ENCODE peak calls at places on chromosomes 4 and X, in seven cellular contexts. One of them, this sample, is unnamed. For H3K4me1 and H3K9me3, the result is how much of the 10 kb centered on the place peaks cover.

GRCh38 chrX:56783450-56783831 is 54.4 kb downstream of the NBDY start:
- DNase-seq in left ventricle myocardium inferior: no peak
- DNase-seq in ascending aorta: no peak
- DNase-seq in upper lobe of right lung: no peak
- DNase-seq in thoracic aorta: no peak
- DNase-seq in transverse colon: peak
- DNase-seq in stomach: peak
- DNase-seq in this sample: no peak

GRCh38 chr4:31674313-31674947 is 954.3 kb downstream of the PCDH7 start:
- DNase-seq in left ventricle myocardium inferior: no peak
- DNase-seq in ascending aorta: no peak
- DNase-seq in upper lobe of right lung: no peak
- DNase-seq in thoracic aorta: no peak
- DNase-seq in transverse colon: no peak
- DNase-seq in stomach: no peak
- DNase-seq in this sample: peak

GRCh38 chr4:153936121-153936520 is 147.2 kb upstream of the SFRP2 start:
- DNase-seq in left ventricle myocardium inferior: no peak
- DNase-seq in ascending aorta: no peak
- DNase-seq in upper lobe of right lung: no peak
- DNase-seq in thoracic aorta: no peak
- DNase-seq in transverse colon: no peak
- DNase-seq in stomach: no peak
- DNase-seq in this sample: no peak

GRCh38 chrX:153302796-153303195 is 18.8 kb downstream of the PNMA6F start:
- DNase-seq in left ventricle myocardium inferior: no peak
- DNase-seq in ascending aorta: no peak
- DNase-seq in upper lobe of right lung: no peak
- DNase-seq in thoracic aorta: no peak
- DNase-seq in transverse colon: no peak
- DNase-seq in stomach: no peak
- DNase-seq in this sample: no peak

GRCh38 chrX:44705817-44706551 is 137.8 kb upstream of the DUSP21 start:
- DNase-seq in left ventricle myocardium inferior: no peak
- DNase-seq in ascending aorta: no peak
- DNase-seq in upper lobe of right lung: no peak
- DNase-seq in thoracic aorta: no peak
- DNase-seq in transverse colon: no peak
- DNase-seq in stomach: no peak
- DNase-seq in this sample: peak

GRCh38 chrX:41666251-41666650 is 22.5 kb upstream of the GPR34 start:
- DNase-seq in left ventricle myocardium inferior: no peak
- DNase-seq in ascending aorta: no peak
- DNase-seq in upper lobe of right lung: no peak
- DNase-seq in thoracic aorta: no peak
- DNase-seq in transverse colon: no peak
- DNase-seq in stomach: no peak
- DNase-seq in this sample: no peak

GRCh38 chrX:133365886-133366611 is 49.2 kb downstream of the GPC4 start:
- DNase-seq in left ventricle myocardium inferior: no peak
- DNase-seq in ascending aorta: no peak
- DNase-seq in upper lobe of right lung: no peak
- DNase-seq in thoracic aorta: no peak
- DNase-seq in transverse colon: no peak
- DNase-seq in stomach: no peak
- DNase-seq in this sample: peak

GRCh38 chr4:110371016-110371795 is 104.7 kb upstream of the ENPEP start:
- DNase-seq in left ventricle myocardium inferior: no peak
- DNase-seq in ascending aorta: no peak
- DNase-seq in upper lobe of right lung: no peak
- DNase-seq in thoracic aorta: no peak
- DNase-seq in transverse colon: no peak
- DNase-seq in stomach: no peak
- DNase-seq in this sample: no peak

GRCh38 chrX:148928803-148929202 is 428.4 kb downstream of the AFF2 start:
- DNase-seq in left ventricle myocardium inferior: no peak
- DNase-seq in ascending aorta: no peak
- DNase-seq in upper lobe of right lung: no peak
- DNase-seq in thoracic aorta: no peak
- DNase-seq in transverse colon: no peak
- DNase-seq in stomach: no peak
- DNase-seq in this sample: no peak

GRCh38 chrX:9436812-9437211 is 28.0 kb upstream of the TBL1X start:
- DNase-seq in left ventricle myocardium inferior: no peak
- DNase-seq in ascending aorta: no peak
- DNase-seq in upper lobe of right lung: no peak
- DNase-seq in thoracic aorta: no peak
- DNase-seq in transverse colon: no peak
- DNase-seq in stomach: no peak
- DNase-seq in this sample: no peak

GRCh38 chr4:144353240-144353639 is 212.7 kb upstream of the GYPA start:
- DNase-seq in left ventricle myocardium inferior: no peak
- DNase-seq in ascending aorta: no peak
- DNase-seq in upper lobe of right lung: no peak
- DNase-seq in thoracic aorta: no peak
- DNase-seq in transverse colon: no peak
- DNase-seq in stomach: no peak
- DNase-seq in this sample: no peak

GRCh38 chrX:112822892-112823291 is 17.7 kb downstream of the AMOT start:
- DNase-seq in left ventricle myocardium inferior: no peak
- DNase-seq in ascending aorta: no peak
- DNase-seq in upper lobe of right lung: no peak
- DNase-seq in thoracic aorta: no peak
- DNase-seq in transverse colon: no peak
- DNase-seq in stomach: no peak
- DNase-seq in this sample: no peak

GRCh38 chr4:125650557-125650956 is 335.8 kb downstream of the FAT4 start:
- DNase-seq in left ventricle myocardium inferior: no peak
- DNase-seq in ascending aorta: no peak
- DNase-seq in upper lobe of right lung: no peak
- DNase-seq in thoracic aorta: no peak
- DNase-seq in transverse colon: no peak
- DNase-seq in stomach: no peak
- DNase-seq in this sample: no peak

GRCh38 chr4:150874386-150875226 is 140.5 kb downstream of the LRBA start:
- DNase-seq in left ventricle myocardium inferior: peak
- DNase-seq in ascending aorta: no peak
- DNase-seq in upper lobe of right lung: no peak
- DNase-seq in thoracic aorta: no peak
- DNase-seq in transverse colon: no peak
- DNase-seq in stomach: no peak
- DNase-seq in this sample: no peak

GRCh38 chr4:176507845-176508533 is 188.2 kb downstream of the SPCS3 start:
- DNase-seq in left ventricle myocardium inferior: no peak
- DNase-seq in ascending aorta: no peak
- DNase-seq in upper lobe of right lung: no peak
- DNase-seq in thoracic aorta: no peak
- DNase-seq in transverse colon: no peak
- DNase-seq in stomach: no peak
- DNase-seq in this sample: no peak

DNA sequence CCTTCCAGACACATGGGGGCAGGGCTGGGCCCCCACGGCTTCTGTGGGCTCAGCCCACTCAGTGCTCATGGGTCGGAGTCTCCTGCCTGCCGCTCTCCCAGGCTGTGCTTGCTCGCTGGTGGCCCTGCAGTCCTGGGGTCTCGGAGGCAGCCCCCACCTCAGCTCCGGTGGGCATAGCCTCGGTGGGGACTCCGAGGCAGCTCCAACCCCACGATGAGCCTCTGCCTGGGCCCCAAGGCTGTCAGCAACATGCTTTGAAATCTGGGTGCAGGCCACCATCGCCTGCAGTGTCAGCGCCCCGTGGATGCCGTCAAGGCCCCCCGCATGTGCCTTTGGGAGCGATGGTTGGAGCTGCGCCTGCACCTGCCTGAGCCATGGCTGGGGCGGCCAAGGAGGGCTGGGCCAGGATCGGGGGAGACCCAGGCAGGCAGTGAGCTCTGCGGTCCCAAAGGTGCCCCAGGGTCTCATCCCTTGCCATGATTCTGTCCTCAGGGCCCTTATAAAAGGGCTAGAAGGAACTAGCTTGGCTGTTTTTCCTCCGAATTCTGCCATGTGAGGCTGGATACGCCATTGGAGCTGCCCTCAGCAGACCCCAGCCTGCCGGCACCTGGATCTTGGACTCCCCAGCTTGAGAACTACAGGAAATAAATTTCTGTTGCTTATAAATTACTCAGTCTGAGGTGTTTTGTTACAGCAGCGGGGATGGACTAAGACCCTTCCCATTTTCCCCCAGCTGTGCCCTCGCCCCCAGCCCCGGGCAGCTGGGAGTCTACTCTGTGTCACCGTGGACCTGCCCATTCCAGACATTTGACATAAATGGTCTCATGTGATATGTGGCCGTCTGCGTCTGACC is 30.4 kb upstream of the SPON2 start:
- DNase-seq in left ventricle myocardium inferior: no peak
- DNase-seq in ascending aorta: no peak
- DNase-seq in upper lobe of right lung: peak
- DNase-seq in thoracic aorta: no peak
- DNase-seq in transverse colon: peak
- DNase-seq in stomach: peak
- DNase-seq in this sample: no peak
- H3K4me3 ChIP-seq in left ventricle myocardium inferior: no peak
- H3K4me3 ChIP-seq in ascending aorta: no peak
- H3K4me3 ChIP-seq in upper lobe of right lung: no peak
- H3K4me3 ChIP-seq in thoracic aorta: no peak
- H3K4me3 ChIP-seq in transverse colon: no peak
- H3K4me3 ChIP-seq in stomach: no peak
- H3K4me3 ChIP-seq in this sample: no peak

DNA sequence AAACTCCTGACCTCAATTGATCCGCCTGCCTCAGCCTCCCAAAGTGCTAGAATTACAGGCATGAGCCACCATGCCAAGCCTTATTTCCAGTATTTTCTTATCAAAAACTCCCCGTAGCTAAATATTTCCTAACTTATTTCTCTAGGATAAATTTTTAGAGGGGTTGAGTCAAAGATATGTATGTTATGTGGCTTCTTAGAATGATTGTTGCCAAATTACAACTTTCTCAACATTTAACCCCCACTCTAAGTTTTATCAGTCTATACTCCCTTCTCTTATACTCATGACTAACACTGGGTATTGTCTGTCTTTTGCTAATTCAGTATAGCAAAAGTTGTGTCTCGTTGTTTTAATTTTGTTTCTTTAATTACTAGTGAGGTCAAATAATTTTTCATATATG is 187.7 kb upstream of the LNX1 start:
- DNase-seq in left ventricle myocardium inferior: no peak
- DNase-seq in ascending aorta: no peak
- DNase-seq in upper lobe of right lung: no peak
- DNase-seq in thoracic aorta: no peak
- DNase-seq in transverse colon: no peak
- DNase-seq in stomach: no peak
- DNase-seq in this sample: no peak
- H3K4me1 ChIP-seq in left ventricle myocardium inferior: under half
- H3K4me1 ChIP-seq in ascending aorta: under half
- H3K4me1 ChIP-seq in upper lobe of right lung: under half
- H3K4me1 ChIP-seq in thoracic aorta: under half
- H3K4me1 ChIP-seq in transverse colon: under half
- H3K4me1 ChIP-seq in stomach: under half
- H3K4me1 ChIP-seq in this sample: under half

GRCh38 chrX:54090880-54091279 is 46.6 kb upstream of the PHF8 start:
- DNase-seq in left ventricle myocardium inferior: no peak
- DNase-seq in ascending aorta: no peak
- DNase-seq in upper lobe of right lung: no peak
- DNase-seq in thoracic aorta: no peak
- DNase-seq in transverse colon: no peak
- DNase-seq in stomach: no peak
- DNase-seq in this sample: no peak

GRCh38 chrX:54087661-54088060 is 43.4 kb upstream of the PHF8 start:
- DNase-seq in left ventricle myocardium inferior: no peak
- DNase-seq in ascending aorta: no peak
- DNase-seq in upper lobe of right lung: no peak
- DNase-seq in thoracic aorta: no peak
- DNase-seq in transverse colon: no peak
- DNase-seq in stomach: no peak
- DNase-seq in this sample: no peak

GRCh38 chrX:54089191-54089590 is 44.9 kb upstream of the PHF8 start:
- DNase-seq in left ventricle myocardium inferior: no peak
- DNase-seq in ascending aorta: no peak
- DNase-seq in upper lobe of right lung: no peak
- DNase-seq in thoracic aorta: no peak
- DNase-seq in transverse colon: no peak
- DNase-seq in stomach: no peak
- DNase-seq in this sample: no peak

DNA sequence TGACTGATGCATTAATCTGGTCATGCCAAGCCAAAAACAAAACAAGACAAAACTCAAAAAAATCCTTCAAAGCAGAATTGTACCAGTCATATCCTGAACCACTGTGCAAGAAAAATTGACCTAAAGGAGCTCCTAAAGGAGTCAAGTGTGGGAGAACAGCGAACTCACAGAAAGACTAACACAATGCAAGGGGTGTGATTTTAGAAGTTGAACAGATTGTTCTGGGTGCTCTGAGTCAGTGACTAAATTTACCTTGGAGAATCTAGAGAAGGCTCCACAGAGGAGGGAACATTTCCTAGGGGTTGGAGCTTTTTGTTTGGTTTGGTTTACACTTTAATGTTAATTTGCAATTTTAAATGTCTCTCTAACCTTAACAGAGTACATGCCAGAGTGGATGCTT is 48.9 kb upstream of the PHF8 start:
- DNase-seq in left ventricle myocardium inferior: no peak
- DNase-seq in ascending aorta: no peak
- DNase-seq in upper lobe of right lung: no peak
- DNase-seq in thoracic aorta: no peak
- DNase-seq in transverse colon: no peak
- DNase-seq in stomach: no peak
- DNase-seq in this sample: no peak
- H3K9me3 ChIP-seq in left ventricle myocardium inferior: under half
- H3K9me3 ChIP-seq in ascending aorta: under half
- H3K9me3 ChIP-seq in upper lobe of right lung: under half
- H3K9me3 ChIP-seq in thoracic aorta: under half
- H3K9me3 ChIP-seq in transverse colon: under half
- H3K9me3 ChIP-seq in stomach: under half
- H3K9me3 ChIP-seq in this sample: under half

DNA sequence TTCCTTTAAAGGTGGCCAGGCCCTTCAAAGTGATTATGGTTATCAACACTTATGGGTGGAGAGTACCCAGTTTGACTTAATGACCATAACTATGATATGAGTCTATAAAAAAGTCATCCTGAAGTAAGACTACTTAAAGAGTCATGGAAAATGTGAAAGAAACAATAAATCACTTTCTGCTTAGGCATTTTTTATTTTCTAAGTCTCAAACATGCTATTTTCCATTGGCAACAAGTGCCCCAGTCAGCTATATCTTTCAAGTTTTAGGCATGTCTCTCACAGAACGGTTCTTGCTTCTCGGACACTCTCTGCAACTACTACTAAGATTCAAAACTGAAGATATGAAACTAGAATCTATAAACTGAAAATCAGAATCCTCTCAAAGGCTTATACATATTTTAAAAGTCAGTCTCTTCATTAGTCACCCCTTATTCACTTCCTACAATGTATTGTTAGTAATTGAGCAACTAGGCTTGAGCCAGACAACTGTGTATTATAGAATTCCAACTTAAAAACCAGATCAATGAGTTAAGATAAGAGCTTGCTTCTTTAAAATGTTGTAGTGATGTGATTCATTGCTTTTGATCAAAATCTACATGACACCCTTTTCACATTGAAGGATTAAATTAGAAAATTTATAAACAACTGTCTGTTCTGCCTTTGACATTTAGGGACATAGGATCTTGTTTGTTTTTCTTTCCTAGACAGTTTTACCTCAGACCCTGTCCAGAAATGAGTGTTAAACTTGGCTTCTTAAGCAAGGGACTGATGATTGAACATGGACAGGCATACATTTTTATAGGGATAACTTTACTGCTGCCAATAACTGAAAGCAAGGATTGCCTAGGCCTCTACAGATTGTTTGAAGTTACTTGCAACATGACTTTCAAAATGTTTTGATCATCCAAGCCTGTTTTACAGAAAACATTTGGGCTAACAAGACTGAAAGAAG is 2.9 kb downstream of the ANTXR2 start:
- DNase-seq in left ventricle myocardium inferior: no peak
- DNase-seq in ascending aorta: no peak
- DNase-seq in upper lobe of right lung: no peak
- DNase-seq in thoracic aorta: no peak
- DNase-seq in transverse colon: no peak
- DNase-seq in stomach: no peak
- DNase-seq in this sample: no peak
- H3K4me3 ChIP-seq in left ventricle myocardium inferior: peak
- H3K4me3 ChIP-seq in ascending aorta: peak
- H3K4me3 ChIP-seq in upper lobe of right lung: peak
- H3K4me3 ChIP-seq in thoracic aorta: peak
- H3K4me3 ChIP-seq in transverse colon: peak
- H3K4me3 ChIP-seq in stomach: peak
- H3K4me3 ChIP-seq in this sample: no peak